ENCODE peak calls at places on chromosomes 5 and 9, in nine cellular contexts. J is thoracic aorta, F is aorta, T is small intestine, O is mesendoderm, B is neural progenitor cell, W is cardiac muscle cell, X is GM23338, E is kidney. S is an unnamed sample. For H3K4me1, the result is how much of the 10 kb centered on the place peaks cover.

GRCh38 chr9:27276182-27277030 is 20.5 kb downstream of the EQTN start:
- DNase-seq in J (no peak), F (no peak), T (peak), O (peak), B (peak), W (peak), X (peak), E (no peak), S (no peak)

GRCh38 chr9:15317836-15318235 is 10.8 kb upstream of the TTC39B start:
- DNase-seq in J (no peak), F (no peak), T (no peak), O (no peak), B (no peak), W (no peak), X (no peak), E (no peak), S (no peak)

GRCh38 chr9:9612270-9612669 is 1000.5 kb downstream of the PTPRD start:
- DNase-seq in J (no peak), F (no peak), T (peak), O (no peak), B (no peak), W (no peak), X (no peak), E (no peak), S (no peak)

GRCh38 chr5:177600458-177601018 is 606 bp downstream of the B4GALT7 start:
- DNase-seq in J (no peak), F (no peak), T (no peak), O (no peak), B (no peak), W (no peak), X (no peak), E (no peak), S (no peak)

GRCh38 chr5:111774525-111774924 is 17.5 kb upstream of the NREP start:
- DNase-seq in J (no peak), F (peak), T (peak), O (peak), B (peak), W (peak), X (peak), E (peak), S (peak)

GRCh38 chr5:116938488-116938887 is 363.9 kb upstream of the SEMA6A start:
- DNase-seq in J (no peak), F (no peak), T (no peak), O (peak), B (peak), W (peak), X (peak), E (no peak), S (peak)

GRCh38 chr9:128494108-128494742 is 10.3 kb upstream of the GLE1 start:
- DNase-seq in J (no peak), F (peak), T (peak), O (no peak), B (no peak), W (no peak), X (no peak), E (peak), S (no peak)

GRCh38 chr5:178206166-178207101 is 2.1 kb downstream of the HNRNPAB start:
- DNase-seq in J (no peak), F (no peak), T (no peak), O (peak), B (no peak), W (no peak), X (no peak), E (no peak), S (peak)

GRCh38 chr9:69615880-69616279 is 56.3 kb downstream of the APBA1 start:
- DNase-seq in J (no peak), F (no peak), T (no peak), O (no peak), B (no peak), W (no peak), X (no peak), E (no peak), S (no peak)

GRCh38 chr9:17134396-17134842 is 421 bp upstream of the CNTLN start:
- DNase-seq in J (peak), F (no peak), T (peak), O (no peak), B (no peak), W (no peak), X (no peak), E (no peak), S (no peak)

GRCh38 chr9:79387091-79387490 is 184.7 kb upstream of the TLE4 start:
- DNase-seq in J (no peak), F (no peak), T (no peak), O (no peak), B (no peak), W (no peak), X (peak), E (no peak), S (no peak)

GRCh38 chr9:128911529-128912035 is 9.2 kb upstream of the PHYHD1 start:
- DNase-seq in J (peak), F (peak), T (no peak), O (peak), B (no peak), W (peak), X (peak), E (peak), S (peak)

GRCh38 chr9:108478431-108478837 is 377.4 kb downstream of the ACTL7B start:
- DNase-seq in J (peak), F (peak), T (no peak), O (no peak), B (no peak), W (no peak), X (no peak), E (no peak), S (no peak)

GRCh38 chr5:174338204-174339010 is 292.9 kb downstream of the NSG2 start:
- DNase-seq in J (no peak), F (peak), T (peak), O (peak), B (peak), W (peak), X (no peak), E (no peak), S (peak)

GRCh38 chr9:24036459-24036858 is 210.4 kb upstream of the ELAVL2 start:
- DNase-seq in J (no peak), F (no peak), T (no peak), O (no peak), B (no peak), W (no peak), X (peak), E (no peak), S (no peak)

GRCh38 chr5:40045429-40045828 is 620.6 kb upstream of the DAB2 start:
- DNase-seq in J (no peak), F (no peak), T (no peak), O (no peak), B (no peak), W (no peak), X (no peak), E (no peak), S (no peak)

GRCh38 chr5:40046792-40047191 is 622.0 kb upstream of the DAB2 start:
- DNase-seq in J (no peak), F (no peak), T (no peak), O (no peak), B (no peak), W (no peak), X (no peak), E (no peak), S (no peak)

GRCh38 chr5:40041452-40041851 is 616.7 kb upstream of the DAB2 start:
- DNase-seq in J (no peak), F (no peak), T (no peak), O (no peak), B (no peak), W (no peak), X (no peak), E (no peak), S (no peak)

DNA sequence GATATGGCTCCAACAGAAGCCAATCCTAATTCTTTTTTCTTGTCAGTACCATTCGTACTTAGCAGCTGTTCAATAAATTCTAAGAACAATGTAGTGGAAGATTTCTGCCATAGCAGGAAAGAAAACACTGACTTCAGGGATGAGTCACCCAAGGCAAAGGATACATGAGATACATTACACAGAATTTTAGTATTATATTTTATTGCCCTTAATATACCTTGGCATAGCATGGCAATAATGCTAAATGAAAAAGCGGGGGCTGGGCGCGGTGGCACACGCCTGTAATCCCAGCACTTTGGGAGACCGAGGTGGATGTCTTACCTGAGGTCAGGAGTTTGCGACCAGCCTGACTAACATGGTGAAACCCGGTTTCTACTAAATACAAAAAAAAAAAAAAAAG is 619.1 kb upstream of the DAB2 start:
- DNase-seq in J (no peak), F (no peak), T (no peak), O (no peak), B (no peak), W (no peak), X (no peak), E (no peak), S (no peak)
- H3K4me1 ChIP-seq in J (under half), F (under half), T (under half), O (under half), B (under half), W (under half), X (under half), E (under half), S (under half)

GRCh38 chr5:180818275-180818674 is 15.7 kb upstream of the MGAT1 start:
- DNase-seq in J (no peak), F (no peak), T (no peak), O (no peak), B (no peak), W (no peak), X (no peak), E (no peak), S (peak)

GRCh38 chr5:180817847-180818246 is 15.2 kb upstream of the MGAT1 start:
- DNase-seq in J (no peak), F (no peak), T (no peak), O (no peak), B (no peak), W (no peak), X (no peak), E (peak), S (peak)

GRCh38 chr5:180816608-180817534 is 14.3 kb upstream of the MGAT1 start:
- DNase-seq in J (no peak), F (no peak), T (no peak), O (no peak), B (no peak), W (peak), X (no peak), E (peak), S (peak)

GRCh38 chr5:180813418-180813817 is 10.8 kb upstream of the MGAT1 start:
- DNase-seq in J (no peak), F (no peak), T (no peak), O (no peak), B (no peak), W (no peak), X (no peak), E (no peak), S (peak)

DNA sequence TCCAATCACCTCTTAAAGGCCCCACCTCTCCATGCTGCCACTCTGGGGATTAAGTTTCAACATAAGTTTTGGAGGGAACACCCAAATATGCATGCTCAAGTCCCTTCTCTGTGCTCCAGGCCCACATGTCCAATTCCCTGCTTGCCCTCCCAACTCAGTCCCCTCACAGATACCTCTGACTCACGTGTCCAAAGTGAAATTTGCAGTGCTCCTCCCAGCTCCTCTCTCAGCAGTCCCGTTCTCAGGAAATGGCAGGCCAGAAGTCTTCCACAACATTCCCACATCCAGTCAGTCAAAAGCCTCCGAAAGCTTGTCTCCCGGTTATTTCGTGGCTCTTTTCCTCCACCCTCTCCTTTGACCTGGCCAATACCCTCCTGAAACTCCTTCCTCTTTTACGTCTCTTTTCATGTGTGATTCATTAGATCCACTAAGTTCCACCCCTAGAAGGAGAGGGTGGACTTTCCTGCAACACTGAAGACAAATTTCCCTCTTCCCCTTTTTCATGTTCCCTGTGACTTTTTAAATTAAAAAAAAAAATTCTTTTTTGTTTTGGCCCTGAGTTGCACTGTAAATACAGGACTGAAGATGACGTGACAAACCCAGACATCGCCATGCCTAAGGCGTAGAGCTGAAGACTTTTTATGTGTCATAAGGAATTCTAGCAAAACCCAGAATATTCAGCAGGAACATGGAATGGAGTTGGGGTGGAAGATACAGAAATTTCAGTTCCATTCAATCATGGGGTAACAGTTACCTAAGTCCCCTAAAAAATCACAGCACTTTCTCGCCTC is 12.8 kb upstream of the MGAT1 start:
- DNase-seq in J (no peak), F (no peak), T (no peak), O (no peak), B (no peak), W (no peak), X (no peak), E (peak), S (no peak)
- H3K4me1 ChIP-seq in J (under half), F (under half), T (under half), O (under half), B (under half), W (under half), X (under half), E (under half), S (under half)

DNA sequence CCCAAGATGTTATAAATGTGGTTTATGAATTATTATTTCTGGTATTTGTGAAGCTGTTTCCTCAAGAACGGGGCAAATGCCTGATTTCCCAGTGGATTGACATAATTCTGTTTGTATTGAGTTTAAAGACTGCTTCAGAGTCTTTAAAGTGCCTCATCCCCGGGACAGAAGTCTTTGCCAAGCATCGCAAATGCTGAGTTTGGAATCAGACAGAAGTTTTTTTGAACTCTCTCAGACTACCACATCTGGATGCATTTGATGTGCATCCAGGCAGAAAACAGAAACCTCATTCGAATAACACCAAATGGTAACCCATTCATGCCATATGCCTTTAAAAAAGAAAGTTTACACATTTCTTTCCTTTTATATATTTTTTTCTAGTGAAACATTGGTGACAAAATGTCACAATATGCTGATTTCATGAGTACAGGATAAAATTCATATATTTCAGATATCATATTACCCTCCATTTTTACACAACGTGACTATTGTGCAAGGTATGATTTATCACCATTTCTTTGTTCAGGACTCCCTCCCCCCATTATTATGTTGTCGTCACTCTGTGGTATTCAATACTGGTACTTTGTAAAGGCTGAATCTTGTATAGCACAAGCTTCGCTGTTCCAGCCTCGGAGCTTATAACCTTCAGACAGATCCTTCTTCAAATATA is 91.1 kb downstream of the ZNF608 start:
- DNase-seq in J (no peak), F (no peak), T (no peak), O (no peak), B (no peak), W (no peak), X (no peak), E (no peak), S (no peak)
- H3K4me1 ChIP-seq in J (under half), F (under half), T (under half), O (under half), B (half or more), W (half or more), X (half or more), E (half or more), S (under half)

DNA sequence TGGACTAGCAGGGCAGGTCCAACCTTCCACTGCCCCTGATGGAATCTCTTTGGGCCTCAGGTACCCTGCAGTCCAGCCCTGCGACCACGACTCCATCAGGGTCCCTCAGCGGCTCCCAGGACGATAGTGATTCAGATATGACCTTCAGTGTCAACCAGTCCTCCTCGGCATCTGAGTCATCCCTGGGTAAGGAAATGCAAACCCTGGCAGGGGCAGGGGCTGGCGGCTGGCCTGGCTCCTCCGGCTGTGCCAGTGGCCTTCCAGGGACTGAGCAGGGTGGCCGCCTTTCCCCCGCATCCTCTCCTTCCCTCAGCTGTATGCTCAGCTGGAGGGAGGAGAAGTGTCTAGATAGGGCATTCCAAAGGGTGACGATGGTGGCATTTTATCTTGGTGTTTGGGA is 45.0 kb downstream of the NEURL1B start:
- DNase-seq in J (no peak), F (peak), T (no peak), O (no peak), B (no peak), W (no peak), X (no peak), E (peak), S (no peak)
- H3K4me1 ChIP-seq in J (under half), F (under half), T (under half), O (under half), B (under half), W (under half), X (under half), E (under half), S (under half)

GRCh38 chr9:111483419-111483861 is 743 bp downstream of the ECPAS start:
- DNase-seq in J (no peak), F (no peak), T (peak), O (no peak), B (no peak), W (peak), X (no peak), E (peak), S (peak)

GRCh38 chr9:111483862-111484563 is at the start of gene ECPAS:
- DNase-seq in J (peak), F (peak), T (peak), O (peak), B (peak), W (peak), X (peak), E (peak), S (peak)

GRCh38 chr9:111481885-111482636 is 2.1 kb downstream of the ECPAS start:
- DNase-seq in J (no peak), F (no peak), T (no peak), O (peak), B (no peak), W (no peak), X (peak), E (no peak), S (peak)

GRCh38 chr9:111484564-111484878 is 338 bp upstream of the ECPAS start:
- DNase-seq in J (no peak), F (no peak), T (no peak), O (no peak), B (no peak), W (no peak), X (no peak), E (no peak), S (no peak)

GRCh38 chr9:111482656-111483418 is 1.3 kb downstream of the ECPAS start:
- DNase-seq in J (peak), F (peak), T (peak), O (peak), B (peak), W (peak), X (peak), E (peak), S (peak)
- H3K4me1 ChIP-seq in J (under half), F (under half), T (under half), O (under half), B (under half), W (under half), X (under half), E (under half), S (under half)

GRCh38 chr9:122370303-122370702 is 521 bp upstream of the PTGS1 start:
- DNase-seq in J (no peak), F (peak), T (no peak), O (no peak), B (no peak), W (no peak), X (no peak), E (no peak), S (no peak)
- H3K4me1 ChIP-seq in J (under half), F (under half), T (under half), O (under half), B (under half), W (under half), X (under half), E (under half), S (under half)

GRCh38 chr9:76887951-76888350 is 18.0 kb downstream of the PRUNE2 start:
- DNase-seq in J (no peak), F (no peak), T (no peak), O (no peak), B (no peak), W (no peak), X (peak), E (no peak), S (no peak)
- H3K4me1 ChIP-seq in J (under half), F (under half), T (under half), O (under half), B (under half), W (under half), X (under half), E (under half), S (under half)

GRCh38 chr9:134356496-134357470 is 30.5 kb downstream of the RXRA start:
- DNase-seq in J (no peak), F (no peak), T (peak), O (no peak), B (no peak), W (no peak), X (no peak), E (no peak), S (no peak)
- H3K4me1 ChIP-seq in J (under half), F (under half), T (under half), O (under half), B (under half), W (under half), X (under half), E (under half), S (under half)

GRCh38 chr9:105295986-105296385 is 51.5 kb downstream of the SLC44A1 start:
- DNase-seq in J (no peak), F (no peak), T (no peak), O (no peak), B (peak), W (no peak), X (peak), E (no peak), S (no peak)
- H3K4me1 ChIP-seq in J (under half), F (under half), T (under half), O (under half), B (half or more), W (half or more), X (half or more), E (under half), S (under half)

GRCh38 chr9:135294826-135295225 is 184.8 kb upstream of the PPP1R26 start:
- DNase-seq in J (no peak), F (no peak), T (no peak), O (no peak), B (no peak), W (no peak), X (no peak), E (peak), S (no peak)
- H3K4me1 ChIP-seq in J (under half), F (under half), T (under half), O (under half), B (under half), W (under half), X (under half), E (under half), S (under half)